ENCODE peak calls at places on chromosomes 11 and 22, in four cellular contexts. W is thoracic aorta, O is AG10803, E is PC-3. T is an unnamed sample.

GRCh38 chr11:69215784-69216415 is 60.2 kb downstream of the SMIM38 start:
- DNase-seq in W (no peak), O (peak), E (peak), T (no peak)

GRCh38 chr22:48555606-48556005 is 1272.1 kb downstream of the BRD1 start:
- DNase-seq in W (no peak), O (no peak), E (no peak), T (no peak)

GRCh38 chr11:119664063-119664572 is 64.9 kb downstream of the NECTIN1 start:
- DNase-seq in W (no peak), O (no peak), E (no peak), T (no peak)

GRCh38 chr11:92717240-92717639 is 252.2 kb upstream of the MTNR1B start:
- DNase-seq in W (no peak), O (no peak), E (no peak), T (no peak)

GRCh38 chr22:41197046-41197807 is 7.9 kb upstream of the L3MBTL2 start:
- DNase-seq in W (peak), O (peak), E (peak), T (peak)

GRCh38 chr22:35742342-35743100 is 24.8 kb downstream of the APOL5 start:
- DNase-seq in W (no peak), O (peak), E (peak), T (peak)

GRCh38 chr11:30585892-30586250 is 282 bp downstream of the MPPED2 start:
- DNase-seq in W (no peak), O (no peak), E (no peak), T (no peak)

GRCh38 chr11:13038366-13038765 is 29.2 kb downstream of the RASSF10 start:
- DNase-seq in W (no peak), O (no peak), E (peak), T (no peak)

GRCh38 chr11:12079726-12080556 is 30.4 kb upstream of the MICAL2 start:
- DNase-seq in W (peak), O (peak), E (peak), T (peak)

GRCh38 chr11:60853469-60853950 is 2.2 kb downstream of the PTGDR2 start:
- DNase-seq in W (no peak), O (no peak), E (no peak), T (no peak)

GRCh38 chr11:129275825-129276224 is 83.7 kb upstream of the ARHGAP32 start:
- DNase-seq in W (no peak), O (no peak), E (no peak), T (no peak)

GRCh38 chr22:24996420-24996952 is 44.0 kb downstream of the KIAA1671 start:
- DNase-seq in W (no peak), O (peak), E (peak), T (peak)

GRCh38 chr11:46339816-46340215 is 7.4 kb upstream of the DGKZ start:
- DNase-seq in W (no peak), O (no peak), E (no peak), T (peak)

GRCh38 chr11:74325649-74326645 is 14.5 kb upstream of the P4HA3 start:
- DNase-seq in W (peak), O (peak), E (no peak), T (peak)

GRCh38 chr11:126135182-126136176 is 72.8 kb upstream of the CDON start:
- DNase-seq in W (no peak), O (peak), E (no peak), T (no peak)

GRCh38 chr11:72599325-72600117 is 74.7 kb downstream of the PDE2A start:
- DNase-seq in W (no peak), O (no peak), E (peak), T (no peak)

GRCh38 chr11:19567996-19568395 is 144.6 kb upstream of the NAV2 start:
- DNase-seq in W (no peak), O (no peak), E (no peak), T (no peak)

GRCh38 chr11:133955091-133955846 is 1.5 kb downstream of the IGSF9B start:
- DNase-seq in W (peak), O (no peak), E (no peak), T (no peak)

GRCh38 chr11:128341280-128341679 is 246.1 kb downstream of the ETS1 start:
- DNase-seq in W (no peak), O (no peak), E (peak), T (no peak)

GRCh38 chr11:9039194-9039593 is 35.4 kb upstream of the NRIP3 start:
- DNase-seq in W (no peak), O (no peak), E (peak), T (peak)

GRCh38 chr11:102940714-102941588 is 14.6 kb downstream of the MMP13 start:
- DNase-seq in W (no peak), O (peak), E (peak), T (peak)

GRCh38 chr22:20430641-20431519 is 6.7 kb downstream of the SCARF2 start:
- DNase-seq in W (no peak), O (peak), E (peak), T (no peak)

GRCh38 chr22:45529966-45530575 is 27.4 kb downstream of the FBLN1 start:
- DNase-seq in W (no peak), O (peak), E (no peak), T (no peak)

GRCh38 chr11:828501-829115 is 889 bp downstream of the CRACR2B start:
- DNase-seq in W (no peak), O (no peak), E (no peak), T (no peak)

GRCh38 chr11:73291196-73291595 is 16.9 kb upstream of the ARHGEF17 start:
- DNase-seq in W (no peak), O (no peak), E (no peak), T (no peak)

GRCh38 chr11:11010624-11011127 is 152.8 kb upstream of the ZBED5 start:
- DNase-seq in W (no peak), O (peak), E (peak), T (peak)

GRCh38 chr11:111698852-111699559 is 67.2 kb downstream of the PPP2R1B start:
- DNase-seq in W (no peak), O (no peak), E (no peak), T (peak)

GRCh38 chr11:70063121-70063520 is 15.0 kb upstream of the ANO1 start:
- DNase-seq in W (no peak), O (no peak), E (peak), T (no peak)

GRCh38 chr22:42432020-42432596 is at the start of gene NFAM1:
- DNase-seq in W (no peak), O (no peak), E (no peak), T (no peak)

GRCh38 chr22:31881867-31882266 is 62.5 kb upstream of the YWHAH start:
- DNase-seq in W (no peak), O (no peak), E (no peak), T (no peak)

GRCh38 chr11:133928628-133929059 is 28.1 kb downstream of the IGSF9B start:
- DNase-seq in W (no peak), O (peak), E (peak), T (no peak)

GRCh38 chr11:74288161-74288560 is 23.3 kb downstream of the P4HA3 start:
- DNase-seq in W (peak), O (peak), E (peak), T (peak)

GRCh38 chr11:110710520-110711381 is 1.5 kb downstream of the ARHGAP20 start:
- DNase-seq in W (no peak), O (no peak), E (no peak), T (peak)

GRCh38 chr11:106986261-106986660 is 32.0 kb downstream of the GUCY1A2 start:
- DNase-seq in W (no peak), O (peak), E (peak), T (peak)

GRCh38 chr22:49207008-49207775 is 620.5 kb downstream of the BRD1 start:
- DNase-seq in W (no peak), O (no peak), E (no peak), T (no peak)

GRCh38 chr11:106990322-106990721 is 28.0 kb downstream of the GUCY1A2 start:
- DNase-seq in W (no peak), O (no peak), E (no peak), T (no peak)

GRCh38 chr22:28874061-28874460 is 9.3 kb upstream of the ZNRF3 start:
- DNase-seq in W (no peak), O (no peak), E (no peak), T (no peak)

GRCh38 chr11:45596571-45596970 is 68.9 kb downstream of the CHST1 start:
- DNase-seq in W (no peak), O (no peak), E (no peak), T (no peak)

GRCh38 chr22:49403102-49403501 is 424.6 kb downstream of the BRD1 start:
- DNase-seq in W (no peak), O (no peak), E (no peak), T (no peak)

DNA sequence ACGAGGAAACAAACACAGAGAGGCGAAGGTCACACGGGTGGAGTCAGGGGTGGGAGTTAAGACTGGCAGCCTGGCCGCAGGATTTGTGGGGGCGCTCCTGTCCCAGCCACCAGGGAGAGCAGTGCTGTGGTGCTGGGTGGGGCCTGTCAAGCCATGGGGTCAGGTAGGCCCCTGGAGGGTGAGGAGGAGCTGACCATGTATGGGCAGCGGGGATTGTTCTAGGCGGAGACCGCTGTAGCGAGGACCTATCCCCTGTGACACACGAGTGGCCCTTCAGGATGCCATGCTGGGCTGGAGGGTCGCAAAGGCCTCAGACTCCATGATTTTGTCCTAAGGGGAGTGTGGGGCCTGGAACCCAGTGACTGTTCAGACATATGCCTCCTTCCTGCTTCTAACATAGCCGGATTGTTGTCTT is 1.6 kb upstream of the RPS19BP1 start:
- DNase-seq in W (no peak), O (no peak), E (no peak), T (no peak)
- H3K4me3 ChIP-seq in W (no peak), O (no peak), E (no peak), T (no peak)

DNA sequence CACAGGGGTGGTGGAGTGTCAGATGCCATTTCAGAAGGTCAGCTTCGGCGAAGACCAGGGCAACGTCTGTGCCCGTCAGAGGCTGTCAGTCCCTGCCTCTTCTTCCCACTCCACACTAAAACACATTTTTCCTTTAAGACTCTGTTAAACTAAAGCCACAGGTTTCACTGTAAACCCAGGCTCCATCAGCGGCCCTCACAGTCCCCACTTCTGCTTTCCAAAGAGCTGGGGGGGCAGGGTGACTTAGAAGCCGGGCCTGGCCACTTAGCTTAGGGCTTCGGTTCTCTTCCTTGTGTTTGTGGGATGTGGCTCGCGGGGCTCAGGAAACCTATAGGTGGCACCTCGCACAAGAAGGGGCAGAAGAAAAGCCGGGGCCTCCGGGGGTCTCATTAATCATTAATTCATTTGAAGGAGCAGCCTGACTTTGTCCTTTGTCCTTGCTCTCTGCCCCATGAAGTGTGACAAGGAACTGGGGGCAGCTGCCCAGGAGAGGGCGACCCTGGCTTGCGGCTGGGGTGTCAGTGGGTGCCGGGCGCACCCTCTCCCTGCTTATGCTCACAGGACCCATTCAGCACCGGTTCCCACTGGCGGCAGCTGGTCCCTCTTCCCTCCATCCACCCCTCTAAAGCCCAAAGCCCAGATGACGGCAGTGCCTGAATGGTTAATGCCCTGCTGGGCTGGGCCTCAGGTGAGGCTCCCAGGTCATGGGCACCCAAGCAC is 4.1 kb downstream of the SLC25A45 start:
- DNase-seq in W (no peak), O (no peak), E (no peak), T (no peak)
- TF ChIP-seq CTCF in W (no peak), O (no peak), E (peak), T (no peak)

GRCh38 chr22:17087176-17088131 is 2.7 kb downstream of the IL17RA start:
- DNase-seq in W (no peak), O (peak), E (no peak), T (peak)
- H3K4me3 ChIP-seq in W (peak), O (no peak), E (no peak), T (no peak)

DNA sequence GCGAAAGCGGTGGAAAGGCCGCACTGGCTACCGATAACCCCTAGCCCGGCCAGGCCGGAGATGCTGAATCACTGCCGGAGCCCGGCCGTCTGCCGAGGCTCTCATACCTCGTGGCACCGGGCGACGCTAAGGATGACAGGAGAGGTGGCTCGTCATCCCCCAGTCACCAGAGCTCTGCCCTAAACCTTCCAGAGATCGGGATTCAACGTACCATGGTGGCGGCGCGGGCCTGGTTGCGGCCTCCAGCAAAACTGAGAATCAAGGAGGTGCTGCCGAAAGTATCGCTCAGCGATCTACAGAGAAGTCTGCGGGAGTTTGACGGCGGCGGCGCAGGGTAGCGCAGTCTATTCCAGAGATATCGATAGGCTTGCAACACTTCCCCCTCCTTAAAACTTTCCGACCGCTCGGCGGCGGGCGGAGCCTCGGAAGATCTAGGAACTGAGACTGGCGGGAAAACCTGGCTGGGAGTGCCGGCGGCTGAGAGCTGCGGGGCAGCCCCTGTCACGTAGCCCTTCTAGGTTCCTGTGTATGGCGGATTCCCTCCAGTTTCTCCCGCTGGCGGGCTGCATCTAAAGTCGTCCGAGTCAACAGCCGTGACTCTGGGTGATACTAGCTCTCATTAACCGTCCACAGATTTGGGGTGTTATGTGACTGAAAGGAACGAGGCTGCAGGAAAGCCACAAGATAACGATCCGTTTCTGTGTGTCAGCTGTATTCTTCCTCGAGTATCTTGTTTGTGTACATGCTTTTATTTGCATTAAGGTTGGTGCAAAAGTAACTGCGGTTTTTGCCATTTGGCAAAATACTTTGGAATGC is at the start of gene PSMA1:
- DNase-seq in W (peak), O (peak), E (peak), T (peak)
- TF ChIP-seq CTCF in W (peak), O (peak), E (no peak), T (peak)

GRCh38 chr11:87366346-87366745 is 328.6 kb downstream of the TMEM135 start:
- DNase-seq in W (no peak), O (no peak), E (no peak), T (no peak)

GRCh38 chr11:87366766-87367405 is 329.2 kb downstream of the TMEM135 start:
- DNase-seq in W (no peak), O (no peak), E (no peak), T (no peak)

GRCh38 chr11:87369888-87370287 is 332.2 kb downstream of the TMEM135 start:
- DNase-seq in W (no peak), O (no peak), E (no peak), T (no peak)

GRCh38 chr11:87368151-87368550 is 330.4 kb downstream of the TMEM135 start:
- DNase-seq in W (no peak), O (no peak), E (no peak), T (no peak)

GRCh38 chr11:87368876-87369480 is 331.2 kb downstream of the TMEM135 start:
- DNase-seq in W (no peak), O (no peak), E (peak), T (no peak)
- H3K4me3 ChIP-seq in W (no peak), O (no peak), E (no peak), T (no peak)

GRCh38 chr11:62116458-62116857 is 7.4 kb upstream of the INCENP start:
- DNase-seq in W (no peak), O (no peak), E (peak), T (no peak)
- TF ChIP-seq CTCF in W (no peak), O (no peak), E (peak), T (no peak)

DNA sequence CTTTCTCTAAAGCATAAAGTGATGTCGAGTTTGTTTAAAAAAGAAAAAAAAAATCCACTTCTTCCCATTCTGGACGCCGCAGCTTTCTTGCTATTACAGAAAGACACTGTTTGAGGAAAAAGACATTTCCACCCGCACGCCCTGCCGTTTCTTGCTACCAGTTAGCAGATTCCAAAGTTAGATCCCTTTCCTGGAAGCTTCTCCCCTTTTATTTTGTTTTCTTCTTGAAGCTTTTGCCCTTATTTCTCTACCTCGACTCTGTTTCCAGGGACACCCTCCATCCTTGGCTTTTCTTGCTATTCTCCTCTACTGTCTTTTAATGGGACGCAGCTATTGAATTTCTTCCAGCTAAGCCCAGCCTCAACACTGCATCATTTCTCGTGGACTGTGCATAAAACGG is 1.5 kb downstream of the GRIA4 start:
- DNase-seq in W (no peak), O (no peak), E (no peak), T (no peak)
- H3K4me3 ChIP-seq in W (peak), O (no peak), E (no peak), T (no peak)

DNA sequence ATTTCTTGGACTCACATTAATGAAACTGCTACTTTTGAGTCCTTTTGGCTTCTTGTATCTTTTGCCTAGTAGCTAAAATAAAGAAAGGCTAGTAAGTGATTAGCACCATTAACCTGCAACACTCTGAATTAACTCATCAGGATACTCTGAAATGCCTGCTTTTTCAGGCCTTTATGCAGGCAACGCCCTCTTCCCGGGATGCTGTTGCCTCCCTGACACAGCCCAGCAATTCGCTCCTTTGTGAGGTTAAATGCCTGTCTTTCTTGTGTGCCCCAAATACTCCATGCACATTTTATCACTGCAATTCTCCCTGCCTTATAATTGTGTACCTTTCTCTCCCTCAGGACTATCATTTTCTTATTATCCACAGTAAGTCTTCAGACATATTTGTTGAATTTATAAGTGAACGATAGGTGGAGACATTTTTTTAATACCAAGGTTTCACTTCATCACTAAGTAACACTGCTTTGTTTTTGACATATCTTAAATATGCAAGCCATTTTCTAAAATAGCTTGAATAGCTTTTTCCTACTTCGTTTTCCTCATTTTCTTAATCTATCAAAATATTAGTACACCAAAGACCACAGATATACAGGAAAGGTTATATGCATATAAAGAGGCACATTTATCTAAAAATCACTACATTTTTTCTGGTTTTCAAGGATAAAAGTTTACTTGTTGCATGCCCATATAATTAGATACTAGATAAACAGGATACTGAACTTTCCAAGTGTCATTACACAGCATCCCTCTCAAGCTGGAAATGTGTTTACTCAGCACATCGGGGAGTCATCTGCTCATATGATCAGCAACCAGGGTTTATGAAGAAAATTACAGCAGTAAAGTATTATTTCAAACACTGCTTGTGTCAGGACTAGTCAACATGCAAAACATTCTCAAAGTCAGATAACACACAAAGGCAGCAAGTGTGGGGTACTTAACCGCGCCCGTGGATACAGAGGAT is 48.5 kb upstream of the DDI1 start:
- DNase-seq in W (no peak), O (no peak), E (peak), T (peak)
- TF ChIP-seq CTCF in W (no peak), O (no peak), E (peak), T (no peak)

T was measured in fibroblast of pulmonary artery.